ENCODE peak calls at places on chromosomes 7 and 10, in nine cellular contexts. C, P, X, T, K, Q, G, N and L are unnamed samples.

GRCh38 chr7:5218564-5219360 is 28.7 kb downstream of the WIPI2 start:
- DNase-seq in P (no peak), K (no peak), T (no peak), X (no peak), C (no peak), G (no peak), Q (no peak), N (peak), L (no peak)

GRCh38 chr7:46559194-46559576 is 638.1 kb upstream of the IGFBP3 start:
- DNase-seq in G (no peak), N (no peak), P (no peak), Q (no peak), X (no peak), T (no peak), K (no peak), C (no peak), L (no peak)

GRCh38 chr7:152523916-152524315 is 88.1 kb upstream of the KMT2C start:
- DNase-seq in X (no peak), N (no peak), P (no peak), C (no peak), T (peak), Q (no peak), G (no peak), K (no peak), L (no peak)

GRCh38 chr10:14834588-14834987 is 3.2 kb downstream of the CDNF start:
- DNase-seq in C (no peak), Q (no peak), N (peak), K (no peak), G (no peak), X (no peak), T (no peak), P (no peak), L (peak)

GRCh38 chr10:125092564-125093031 is 67.8 kb downstream of the CTBP2 start:
- DNase-seq in N (no peak), K (no peak), P (no peak), T (no peak), C (no peak), G (no peak), Q (peak), X (no peak), L (no peak)

GRCh38 chr10:62817763-62818425 is 1.7 kb upstream of the EGR2 start:
- DNase-seq in K (peak), P (peak), C (peak), Q (peak), N (peak), G (peak), X (peak), T (peak), L (peak)

GRCh38 chr7:141231018-141231792 is 157.3 kb downstream of the TMEM178B start:
- DNase-seq in C (peak), K (peak), T (peak), G (no peak), N (no peak), Q (no peak), X (no peak), P (no peak), L (no peak)

GRCh38 chr10:1406172-1406975 is 331.0 kb downstream of the ADARB2 start:
- DNase-seq in X (no peak), G (no peak), N (peak), C (no peak), K (no peak), T (no peak), Q (no peak), P (no peak), L (no peak)

GRCh38 chr10:54284526-54285193 is 516.4 kb downstream of the PCDH15 start:
- DNase-seq in G (no peak), K (no peak), N (no peak), X (no peak), Q (no peak), C (no peak), T (no peak), P (no peak), L (no peak)